ENCODE peak calls at places on chromosomes 5 and 9, in seven cellular contexts. A, Y, F, V, P, E and K are unnamed samples.

GRCh38 chr5:91178461-91178860 is 204.7 kb downstream of the ARRDC3 start:
- DNase-seq in A (no peak), Y (no peak), F (no peak), V (no peak), P (no peak), E (no peak), K (no peak)

GRCh38 chr5:213803-214395 is 4.1 kb downstream of the CCDC127 start:
- DNase-seq in A (no peak), Y (no peak), F (no peak), V (no peak), P (no peak), E (no peak), K (no peak)

GRCh38 chr9:134487066-134487710 is 154.4 kb upstream of the COL5A1 start:
- DNase-seq in A (peak), Y (no peak), F (peak), V (no peak), P (no peak), E (peak), K (no peak)

GRCh38 chr9:88829276-88829675 is 162.0 kb upstream of the S1PR3 start:
- DNase-seq in A (no peak), Y (no peak), F (no peak), V (no peak), P (no peak), E (no peak), K (no peak)

GRCh38 chr9:33161589-33162132 is 5.5 kb downstream of the B4GALT1 start:
- DNase-seq in A (no peak), Y (peak), F (no peak), V (no peak), P (peak), E (no peak), K (no peak)

GRCh38 chr5:473344-474192 is 30.6 kb downstream of the EXOC3 start:
- DNase-seq in A (peak), Y (no peak), F (peak), V (peak), P (peak), E (peak), K (peak)

GRCh38 chr5:128199104-128199503 is 115.5 kb downstream of the SLC12A2 start:
- DNase-seq in A (peak), Y (peak), F (no peak), V (no peak), P (no peak), E (no peak), K (no peak)

GRCh38 chr9:134867917-134868750 is 12.5 kb upstream of the FCN2 start:
- DNase-seq in A (no peak), Y (no peak), F (no peak), V (no peak), P (no peak), E (no peak), K (no peak)

GRCh38 chr5:134142806-134143205 is 28.3 kb downstream of the TCF7 start:
- DNase-seq in A (no peak), Y (peak), F (no peak), V (no peak), P (no peak), E (no peak), K (no peak)

GRCh38 chr5:68317641-68318040 is 102.1 kb downstream of the PIK3R1 start:
- DNase-seq in A (peak), Y (no peak), F (no peak), V (no peak), P (no peak), E (no peak), K (no peak)

GRCh38 chr5:145324101-145324500 is 511.0 kb downstream of the PRELID2 start:
- DNase-seq in A (no peak), Y (no peak), F (no peak), V (no peak), P (no peak), E (no peak), K (no peak)
- TF ChIP-seq CTCF in A (no peak), Y (no peak), F (no peak), V (no peak), P (no peak), E (no peak), K (no peak)

GRCh38 chr5:137220523-137220927 is 278.6 kb downstream of the SPOCK1 start:
- DNase-seq in A (no peak), Y (no peak), F (no peak), V (peak), P (peak), E (peak), K (no peak)
- TF ChIP-seq CTCF in A (no peak), Y (no peak), F (peak), V (peak), P (peak), E (peak), K (peak)

GRCh38 chr9:121990600-121991304 is 102.4 kb downstream of the TTLL11 start:
- DNase-seq in A (no peak), Y (no peak), F (no peak), V (no peak), P (no peak), E (no peak), K (no peak)

GRCh38 chr9:121985792-121986494 is 107.2 kb downstream of the TTLL11 start:
- DNase-seq in A (no peak), Y (no peak), F (peak), V (no peak), P (no peak), E (no peak), K (no peak)

GRCh38 chr9:121987312-121987711 is 105.8 kb downstream of the TTLL11 start:
- DNase-seq in A (no peak), Y (no peak), F (no peak), V (no peak), P (no peak), E (no peak), K (no peak)

GRCh38 chr9:121991305-121991661 is 101.8 kb downstream of the TTLL11 start:
- DNase-seq in A (no peak), Y (no peak), F (no peak), V (no peak), P (no peak), E (no peak), K (no peak)

GRCh38 chr9:121989010-121989409 is 104.1 kb downstream of the TTLL11 start:
- DNase-seq in A (no peak), Y (no peak), F (no peak), V (no peak), P (no peak), E (peak), K (no peak)
- TF ChIP-seq CTCF in A (no peak), Y (no peak), F (peak), V (no peak), P (peak), E (peak), K (no peak)

GRCh38 chr9:2253814-2254550 is 238.8 kb downstream of the SMARCA2 start:
- DNase-seq in A (no peak), Y (no peak), F (no peak), V (no peak), P (no peak), E (no peak), K (no peak)

GRCh38 chr9:2260401-2261306 is 245.5 kb downstream of the SMARCA2 start:
- DNase-seq in A (no peak), Y (no peak), F (no peak), V (no peak), P (no peak), E (peak), K (no peak)

GRCh38 chr9:2257530-2257929 is 242.4 kb downstream of the SMARCA2 start:
- DNase-seq in A (peak), Y (no peak), F (no peak), V (no peak), P (no peak), E (no peak), K (no peak)

DNA sequence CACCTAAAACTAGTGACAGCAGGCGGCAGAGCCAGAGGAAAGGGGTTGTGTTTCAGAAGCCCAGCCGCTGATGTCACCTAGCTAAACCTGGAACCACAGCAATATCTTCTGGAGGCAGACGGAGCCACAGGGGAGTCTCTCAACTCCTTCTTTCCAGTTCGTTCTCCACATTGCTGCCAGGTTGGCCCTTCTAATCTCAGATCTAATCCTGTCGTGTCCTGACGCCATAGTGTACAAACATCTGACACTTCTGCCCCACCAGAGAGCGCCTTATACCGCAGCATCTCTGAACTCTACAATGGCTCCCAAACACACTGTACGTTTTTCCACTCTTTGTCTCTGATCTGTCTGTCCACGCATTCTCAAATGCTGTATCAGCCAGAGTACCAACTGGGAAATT is 240.0 kb downstream of the SMARCA2 start:
- DNase-seq in A (no peak), Y (no peak), F (no peak), V (no peak), P (no peak), E (no peak), K (no peak)
- TF ChIP-seq CTCF in A (no peak), Y (no peak), F (no peak), V (no peak), P (peak), E (peak), K (no peak)